ENCODE peak calls at places on chromosomes 12 and 14, in seven cellular contexts. V, I, H, M, Q, G and K are unnamed samples.

GRCh38 chr12:12221560-12221959 is 45.3 kb downstream of the LRP6 start:
- DNase-seq in V (no peak), I (no peak), H (no peak), M (no peak), Q (no peak), G (no peak), K (no peak)

GRCh38 chr12:120457133-120457532 is 10.9 kb downstream of the GATC start:
- DNase-seq in V (no peak), I (no peak), H (no peak), M (no peak), Q (no peak), G (no peak), K (no peak)

GRCh38 chr12:120408771-120409170 is 29.1 kb upstream of the COX6A1 start:
- DNase-seq in V (no peak), I (no peak), H (no peak), M (no peak), Q (no peak), G (no peak), K (no peak)

GRCh38 chr12:104309446-104309993 is 6.0 kb downstream of the EID3 start:
- DNase-seq in V (no peak), I (no peak), H (no peak), M (no peak), Q (no peak), G (no peak), K (no peak)

GRCh38 chr12:96034631-96035282 is 630 bp downstream of the LTA4H start:
- DNase-seq in V (no peak), I (no peak), H (peak), M (no peak), Q (peak), G (no peak), K (no peak)

GRCh38 chr12:6367969-6368892 is 7.1 kb downstream of the SCNN1A start:
- DNase-seq in V (no peak), I (no peak), H (no peak), M (peak), Q (no peak), G (no peak), K (no peak)

GRCh38 chr12:49533331-49533730 is 5.5 kb upstream of the KCNH3 start:
- DNase-seq in V (no peak), I (no peak), H (peak), M (no peak), Q (no peak), G (no peak), K (no peak)

GRCh38 chr12:75714462-75715322 is 203.3 kb upstream of the KRR1 start:
- DNase-seq in V (no peak), I (no peak), H (no peak), M (no peak), Q (no peak), G (no peak), K (no peak)

GRCh38 chr14:104676130-104676693 is 13.2 kb upstream of the INF2 start:
- DNase-seq in V (no peak), I (no peak), H (no peak), M (peak), Q (no peak), G (peak), K (no peak)

GRCh38 chr14:52313493-52313881 is 625 bp upstream of the PTGER2 start:
- DNase-seq in V (no peak), I (no peak), H (no peak), M (no peak), Q (no peak), G (no peak), K (no peak)

GRCh38 chr12:65637774-65638173 is 186.5 kb upstream of the HMGA2 start:
- DNase-seq in V (no peak), I (no peak), H (no peak), M (no peak), Q (no peak), G (no peak), K (no peak)

GRCh38 chr12:101838628-101839323 is 8.0 kb upstream of the GNPTAB start:
- DNase-seq in V (no peak), I (no peak), H (no peak), M (no peak), Q (no peak), G (no peak), K (no peak)